ENCODE peak calls at places on chromosomes 3 and 15, in six cellular contexts. One of them, this sample, is unnamed.

GRCh38 chr3:13301295-13301987 is 118.7 kb downstream of the NUP210 start:
- DNase-seq in IMR-90: peak
- DNase-seq in H1: peak
- DNase-seq in mesenchymal stem cell: peak
- DNase-seq in H9: peak
- DNase-seq in mesendoderm: peak
- DNase-seq in this sample: no peak

GRCh38 chr3:45817788-45818523 is 21.6 kb upstream of the SLC6A20 start:
- DNase-seq in H9: no peak
- DNase-seq in H1: no peak
- DNase-seq in IMR-90: peak
- DNase-seq in mesendoderm: no peak
- DNase-seq in mesenchymal stem cell: peak
- DNase-seq in this sample: no peak

GRCh38 chr15:68674975-68675374 is 96.2 kb downstream of the CORO2B start:
- DNase-seq in H9: no peak
- DNase-seq in H1: no peak
- DNase-seq in mesendoderm: no peak
- DNase-seq in mesenchymal stem cell: peak
- DNase-seq in IMR-90: peak
- DNase-seq in this sample: no peak

GRCh38 chr15:93164409-93164808 is 75.4 kb upstream of the RGMA start:
- DNase-seq in mesendoderm: peak
- DNase-seq in IMR-90: no peak
- DNase-seq in H9: no peak
- DNase-seq in mesenchymal stem cell: no peak
- DNase-seq in H1: no peak
- DNase-seq in this sample: no peak

GRCh38 chr15:43912991-43913927 is 86.5 kb downstream of the WDR76 start:
- DNase-seq in H9: no peak
- DNase-seq in IMR-90: peak
- DNase-seq in mesendoderm: peak
- DNase-seq in mesenchymal stem cell: peak
- DNase-seq in H1: peak
- DNase-seq in this sample: no peak

GRCh38 chr3:10164546-10165393 is at the start of gene IRAK2:
- DNase-seq in H1: no peak
- DNase-seq in IMR-90: peak
- DNase-seq in mesenchymal stem cell: peak
- DNase-seq in H9: peak
- DNase-seq in mesendoderm: peak
- DNase-seq in this sample: peak

GRCh38 chr3:24493951-24494615 is 567 bp downstream of the THRB start:
- DNase-seq in mesendoderm: peak
- DNase-seq in H1: no peak
- DNase-seq in IMR-90: no peak
- DNase-seq in mesenchymal stem cell: peak
- DNase-seq in H9: peak
- DNase-seq in this sample: peak

GRCh38 chr15:59299919-59300617 is 72.6 kb downstream of the MYO1E start:
- DNase-seq in mesenchymal stem cell: peak
- DNase-seq in mesendoderm: no peak
- DNase-seq in H9: no peak
- DNase-seq in IMR-90: peak
- DNase-seq in H1: no peak
- DNase-seq in this sample: no peak

GRCh38 chr3:146164071-146164470 is 3.1 kb upstream of the PLOD2 start:
- DNase-seq in H1: no peak
- DNase-seq in mesenchymal stem cell: no peak
- DNase-seq in H9: no peak
- DNase-seq in IMR-90: no peak
- DNase-seq in mesendoderm: no peak
- DNase-seq in this sample: no peak

GRCh38 chr3:45943207-45943846 is at the start of gene CXCR6:
- DNase-seq in mesenchymal stem cell: no peak
- DNase-seq in mesendoderm: no peak
- DNase-seq in H1: no peak
- DNase-seq in IMR-90: peak
- DNase-seq in H9: no peak
- DNase-seq in this sample: no peak

GRCh38 chr3:171982829-171983228 is 56.5 kb upstream of the FNDC3B start:
- DNase-seq in H9: no peak
- DNase-seq in H1: no peak
- DNase-seq in mesenchymal stem cell: peak
- DNase-seq in IMR-90: peak
- DNase-seq in mesendoderm: no peak
- DNase-seq in this sample: no peak

GRCh38 chr3:188624384-188624783 is 470.4 kb downstream of the LPP start:
- DNase-seq in mesendoderm: no peak
- DNase-seq in mesenchymal stem cell: peak
- DNase-seq in IMR-90: peak
- DNase-seq in H1: no peak
- DNase-seq in H9: no peak
- DNase-seq in this sample: no peak

GRCh38 chr3:141797819-141798405 is 34.7 kb downstream of the GRK7 start:
- DNase-seq in IMR-90: no peak
- DNase-seq in H9: no peak
- DNase-seq in mesendoderm: peak
- DNase-seq in mesenchymal stem cell: no peak
- DNase-seq in H1: no peak
- DNase-seq in this sample: no peak

GRCh38 chr3:138943724-138944131 is 3.2 kb downstream of the FOXL2 start:
- DNase-seq in mesenchymal stem cell: peak
- DNase-seq in IMR-90: no peak
- DNase-seq in H9: no peak
- DNase-seq in H1: no peak
- DNase-seq in mesendoderm: peak
- DNase-seq in this sample: no peak

GRCh38 chr3:138944136-138944658 is 2.7 kb downstream of the FOXL2 start:
- DNase-seq in IMR-90: no peak
- DNase-seq in H9: peak
- DNase-seq in H1: no peak
- DNase-seq in mesenchymal stem cell: no peak
- DNase-seq in mesendoderm: peak
- DNase-seq in this sample: no peak

GRCh38 chr3:138942271-138942670 is 4.7 kb downstream of the FOXL2 start:
- DNase-seq in IMR-90: no peak
- DNase-seq in H1: no peak
- DNase-seq in H9: peak
- DNase-seq in mesendoderm: no peak
- DNase-seq in mesenchymal stem cell: no peak
- DNase-seq in this sample: no peak

GRCh38 chr3:138941259-138941885 is 5.6 kb downstream of the FOXL2 start:
- DNase-seq in mesenchymal stem cell: peak
- DNase-seq in IMR-90: peak
- DNase-seq in H9: peak
- DNase-seq in H1: no peak
- DNase-seq in mesendoderm: peak
- DNase-seq in this sample: peak

GRCh38 chr3:138942861-138943623 is 3.9 kb downstream of the FOXL2 start:
- DNase-seq in H9: peak
- DNase-seq in mesendoderm: peak
- DNase-seq in H1: no peak
- DNase-seq in mesenchymal stem cell: peak
- DNase-seq in IMR-90: no peak
- DNase-seq in this sample: no peak
- H2BK15ac ChIP-seq in H9: no peak
- H2BK15ac ChIP-seq in mesendoderm: no peak
- H2BK15ac ChIP-seq in H1: peak
- H2BK15ac ChIP-seq in mesenchymal stem cell: no peak
- H2BK15ac ChIP-seq in IMR-90: no peak
- H2BK15ac ChIP-seq in this sample: no peak

GRCh38 chr15:74228723-74229081 is 7.4 kb upstream of the CCDC33 start:
- DNase-seq in H1: no peak
- DNase-seq in mesendoderm: peak
- DNase-seq in mesenchymal stem cell: no peak
- DNase-seq in H9: no peak
- DNase-seq in IMR-90: peak
- DNase-seq in this sample: no peak

GRCh38 chr15:74231475-74231874 is 4.7 kb upstream of the CCDC33 start:
- DNase-seq in mesendoderm: no peak
- DNase-seq in H1: no peak
- DNase-seq in H9: no peak
- DNase-seq in IMR-90: no peak
- DNase-seq in mesenchymal stem cell: no peak
- DNase-seq in this sample: no peak

GRCh38 chr15:74226761-74227540 is 9.2 kb upstream of the CCDC33 start:
- DNase-seq in H9: no peak
- DNase-seq in mesendoderm: no peak
- DNase-seq in H1: no peak
- DNase-seq in mesenchymal stem cell: no peak
- DNase-seq in IMR-90: no peak
- DNase-seq in this sample: no peak

GRCh38 chr15:74227968-74228722 is 8.0 kb upstream of the CCDC33 start:
- DNase-seq in H9: no peak
- DNase-seq in IMR-90: no peak
- DNase-seq in mesendoderm: no peak
- DNase-seq in H1: no peak
- DNase-seq in mesenchymal stem cell: no peak
- DNase-seq in this sample: no peak

GRCh38 chr15:74229686-74230085 is 6.4 kb upstream of the CCDC33 start:
- DNase-seq in mesendoderm: no peak
- DNase-seq in H1: no peak
- DNase-seq in IMR-90: no peak
- DNase-seq in mesenchymal stem cell: no peak
- DNase-seq in H9: no peak
- DNase-seq in this sample: no peak
- H2BK15ac ChIP-seq in mesendoderm: no peak
- H2BK15ac ChIP-seq in H1: no peak
- H2BK15ac ChIP-seq in IMR-90: no peak
- H2BK15ac ChIP-seq in mesenchymal stem cell: no peak
- H2BK15ac ChIP-seq in H9: no peak
- H2BK15ac ChIP-seq in this sample: peak

DNA sequence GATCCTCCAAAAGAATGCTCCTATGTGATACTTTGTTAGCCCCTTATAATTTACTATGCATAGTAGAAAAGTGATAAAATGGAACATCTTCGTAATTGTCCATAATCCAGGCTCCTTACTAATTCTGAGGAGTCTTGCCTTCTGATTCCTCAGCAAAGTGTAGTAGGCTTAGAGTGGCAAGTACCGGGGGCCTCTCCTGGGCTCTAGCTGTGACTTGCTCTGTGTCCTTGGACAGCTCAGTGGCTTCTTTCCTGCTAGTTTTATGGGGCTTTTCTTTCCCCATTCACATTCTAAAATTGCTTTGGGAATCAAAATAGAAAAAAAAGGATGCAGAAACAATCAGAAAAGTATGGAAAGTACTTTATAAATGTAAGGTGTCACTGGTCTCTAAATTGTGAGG is 211.0 kb downstream of the RORA start:
- DNase-seq in IMR-90: no peak
- DNase-seq in H9: no peak
- DNase-seq in H1: no peak
- DNase-seq in mesendoderm: no peak
- DNase-seq in mesenchymal stem cell: no peak
- DNase-seq in this sample: no peak
- H2BK15ac ChIP-seq in IMR-90: no peak
- H2BK15ac ChIP-seq in H9: no peak
- H2BK15ac ChIP-seq in H1: no peak
- H2BK15ac ChIP-seq in mesendoderm: no peak
- H2BK15ac ChIP-seq in mesenchymal stem cell: no peak
- H2BK15ac ChIP-seq in this sample: no peak

DNA sequence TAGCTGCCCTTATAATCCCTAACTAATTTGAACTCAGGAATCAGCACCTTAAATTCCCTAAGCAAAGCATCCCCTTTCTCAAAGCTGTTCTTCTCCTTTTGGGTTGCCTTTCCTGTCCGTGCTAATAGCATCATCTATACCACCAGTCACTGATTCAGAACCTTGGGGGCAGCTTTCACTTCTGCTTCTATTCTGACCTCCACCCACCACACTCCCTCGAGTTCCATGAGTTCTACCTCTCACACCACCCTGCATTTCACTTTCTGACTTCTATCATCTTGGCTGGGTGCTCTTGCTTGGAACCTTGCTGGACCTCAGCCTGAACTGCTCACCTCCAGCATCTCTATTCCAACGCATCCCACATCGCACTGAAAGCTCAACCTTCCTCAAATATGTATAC is 55.4 kb upstream of the KCNMB2 start:
- DNase-seq in H9: no peak
- DNase-seq in mesendoderm: no peak
- DNase-seq in mesenchymal stem cell: no peak
- DNase-seq in H1: no peak
- DNase-seq in IMR-90: no peak
- DNase-seq in this sample: no peak
- H2BK15ac ChIP-seq in H9: no peak
- H2BK15ac ChIP-seq in mesendoderm: no peak
- H2BK15ac ChIP-seq in mesenchymal stem cell: peak
- H2BK15ac ChIP-seq in H1: no peak
- H2BK15ac ChIP-seq in IMR-90: no peak
- H2BK15ac ChIP-seq in this sample: no peak

DNA sequence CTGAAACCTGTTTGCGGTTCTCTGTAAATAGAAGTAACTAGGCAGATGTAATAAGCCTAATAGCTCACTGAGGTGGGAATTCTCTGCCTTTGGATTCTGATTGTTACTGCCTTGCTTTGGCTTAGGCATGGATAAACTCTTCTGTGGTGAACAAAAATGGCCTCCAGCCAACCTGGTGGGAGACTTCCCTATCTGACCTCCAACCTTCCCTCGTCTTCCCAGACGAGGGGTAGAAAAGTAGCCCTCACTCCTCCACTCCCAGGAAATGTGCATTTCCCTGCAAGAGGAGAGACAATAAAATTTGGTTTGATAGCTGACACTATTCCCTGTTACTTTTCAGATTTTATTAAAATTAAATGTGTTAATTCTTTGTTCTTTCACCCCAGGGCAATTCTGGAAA is 606 bp upstream of the CD96 start:
- DNase-seq in H9: no peak
- DNase-seq in IMR-90: no peak
- DNase-seq in mesenchymal stem cell: no peak
- DNase-seq in H1: no peak
- DNase-seq in mesendoderm: no peak
- DNase-seq in this sample: no peak
- H2BK15ac ChIP-seq in H9: no peak
- H2BK15ac ChIP-seq in IMR-90: no peak
- H2BK15ac ChIP-seq in mesenchymal stem cell: no peak
- H2BK15ac ChIP-seq in H1: no peak
- H2BK15ac ChIP-seq in mesendoderm: no peak
- H2BK15ac ChIP-seq in this sample: no peak

GRCh38 chr15:80921736-80922135 is 67.9 kb downstream of the MESD start:
- DNase-seq in IMR-90: no peak
- DNase-seq in mesendoderm: no peak
- DNase-seq in H1: no peak
- DNase-seq in mesenchymal stem cell: no peak
- DNase-seq in H9: no peak
- DNase-seq in this sample: no peak
- H2BK15ac ChIP-seq in IMR-90: no peak
- H2BK15ac ChIP-seq in mesendoderm: no peak
- H2BK15ac ChIP-seq in H1: no peak
- H2BK15ac ChIP-seq in mesenchymal stem cell: no peak
- H2BK15ac ChIP-seq in H9: no peak
- H2BK15ac ChIP-seq in this sample: no peak

This sample was measured in neuronal stem cell.